ENCODE peak calls at places on chromosomes 3 and 15, in six cellular contexts. D is psoas muscle; J is pancreas; F is effector memory CD4-positive, alpha-beta T cell; M is adrenal gland; R is body of pancreas. N is an unnamed sample. For H3K4me1 and H3K36me3, the result is how much of the 10 kb centered on the place peaks cover.

GRCh38 chr3:155194973-155195372 is 98.5 kb downstream of the STRIT1 start:
- DNase-seq in M (no peak), J (no peak), D (no peak), F (no peak), R (no peak), N (no peak)

GRCh38 chr3:195197764-195198423 is 73.1 kb downstream of the XXYLT1 start:
- DNase-seq in J (no peak), R (no peak), D (no peak), F (no peak), M (no peak), N (no peak)

GRCh38 chr3:194686816-194687637 is 1.3 kb downstream of the FAM43A start:
- DNase-seq in D (peak), F (peak), R (peak), M (peak), J (peak), N (peak)

GRCh38 chr3:112333386-112334334 is 704 bp downstream of the CD200 start:
- DNase-seq in R (no peak), M (no peak), F (no peak), D (no peak), J (no peak), N (peak)

GRCh38 chr15:82810863-82811421 is 1.5 kb downstream of the WHAMM start:
- DNase-seq in M (no peak), J (no peak), F (peak), R (no peak), D (no peak), N (no peak)

GRCh38 chr3:25021816-25022215 is 406.2 kb upstream of the RARB start:
- DNase-seq in F (no peak), R (no peak), M (peak), D (no peak), J (no peak), N (no peak)

GRCh38 chr15:92383528-92384326 is 10.0 kb upstream of the ST8SIA2 start:
- DNase-seq in M (peak), F (no peak), D (no peak), J (no peak), R (peak), N (peak)

GRCh38 chr3:19891740-19892139 is 42.3 kb downstream of the EFHB start:
- DNase-seq in J (no peak), R (no peak), F (no peak), M (no peak), D (no peak), N (no peak)

GRCh38 chr3:169699070-169699469 is 35.6 kb upstream of the MECOM start:
- DNase-seq in D (no peak), J (no peak), F (no peak), M (no peak), R (no peak), N (no peak)

GRCh38 chr3:70829101-70829500 is 516.7 kb upstream of the MDFIC2 start:
- DNase-seq in R (peak), D (no peak), M (no peak), F (no peak), J (no peak), N (no peak)

GRCh38 chr15:52143862-52144261 is 31.3 kb upstream of the BCL2L10 start:
- DNase-seq in J (no peak), M (no peak), F (no peak), R (no peak), D (no peak), N (no peak)

GRCh38 chr3:157785071-157785826 is 282.0 kb upstream of the VEPH1 start:
- DNase-seq in D (no peak), J (no peak), F (no peak), R (peak), M (peak), N (no peak)

GRCh38 chr3:25604107-25604805 is 60.5 kb downstream of the TOP2B start:
- DNase-seq in R (no peak), M (no peak), D (no peak), F (no peak), J (no peak), N (no peak)

GRCh38 chr3:177538743-177539730 is 341.8 kb upstream of the TBL1XR1 start:
- DNase-seq in R (no peak), J (no peak), M (no peak), D (no peak), F (no peak), N (no peak)

GRCh38 chr15:40328176-40328575 is 4.7 kb downstream of the INAFM2 start:
- DNase-seq in F (no peak), D (no peak), J (no peak), R (no peak), M (no peak), N (no peak)

GRCh38 chr3:177830411-177830849 is 633.1 kb upstream of the TBL1XR1 start:
- DNase-seq in D (no peak), J (no peak), M (peak), F (no peak), R (peak), N (no peak)

GRCh38 chr3:105401254-105401653 is 34.5 kb downstream of the ALCAM start:
- DNase-seq in R (no peak), F (no peak), J (no peak), M (no peak), D (no peak), N (no peak)

GRCh38 chr3:79461129-79461792 is 306.5 kb downstream of the ROBO1 start:
- DNase-seq in R (no peak), J (no peak), F (no peak), D (no peak), M (no peak), N (no peak)

GRCh38 chr3:11719406-11720219 is 75.9 kb upstream of the VGLL4 start:
- DNase-seq in M (peak), F (peak), D (peak), J (peak), R (peak), N (peak)

GRCh38 chr3:109177888-109178287 is 41.4 kb downstream of the C3orf85 start:
- DNase-seq in J (no peak), M (no peak), D (no peak), F (no peak), R (no peak), N (no peak)

GRCh38 chr3:184399410-184399809 is 19.6 kb downstream of the CHRD start:
- DNase-seq in D (no peak), M (no peak), J (no peak), R (no peak), F (no peak), N (no peak)

GRCh38 chr3:127629462-127630403 is 748 bp downstream of the PODXL2 start:
- DNase-seq in M (peak), R (peak), J (no peak), F (peak), D (no peak), N (peak)

GRCh38 chr15:27260523-27260922 is 289.5 kb downstream of the GABRG3 start:
- DNase-seq in D (no peak), R (no peak), F (no peak), M (no peak), J (no peak), N (no peak)

GRCh38 chr15:55649058-55649423 is 60.9 kb upstream of the PYGO1 start:
- DNase-seq in D (no peak), M (no peak), F (no peak), R (no peak), J (no peak), N (no peak)

GRCh38 chr3:130971208-130971607 is 55.4 kb downstream of the ASTE1 start:
- DNase-seq in M (no peak), D (no peak), F (no peak), J (no peak), R (no peak), N (no peak)

GRCh38 chr3:170961616-170962400 is 53.4 kb upstream of the EIF5A2 start:
- DNase-seq in M (peak), D (no peak), J (peak), F (no peak), R (peak), N (peak)

GRCh38 chr3:172666873-172667694 is 43.8 kb downstream of the NCEH1 start:
- DNase-seq in R (peak), D (peak), J (peak), F (peak), M (peak), N (no peak)

GRCh38 chr15:39195988-39196486 is 384.8 kb upstream of the THBS1 start:
- DNase-seq in D (no peak), J (no peak), R (no peak), M (no peak), F (no peak), N (no peak)

GRCh38 chr3:24180616-24181015 is 235.5 kb downstream of the NR1D2 start:
- DNase-seq in R (no peak), D (no peak), F (no peak), M (no peak), J (no peak), N (no peak)

GRCh38 chr3:38017445-38018295 is 11.8 kb downstream of the PLCD1 start:
- DNase-seq in R (peak), J (no peak), M (no peak), D (peak), F (no peak), N (peak)

GRCh38 chr15:100252779-100253417 is 88.9 kb downstream of the ADAMTS17 start:
- DNase-seq in M (peak), R (no peak), F (no peak), D (no peak), J (peak), N (no peak)

GRCh38 chr15:56798639-56799038 is 65.3 kb upstream of the ZNF280D start:
- DNase-seq in M (no peak), J (no peak), F (no peak), D (peak), R (no peak), N (no peak)

DNA sequence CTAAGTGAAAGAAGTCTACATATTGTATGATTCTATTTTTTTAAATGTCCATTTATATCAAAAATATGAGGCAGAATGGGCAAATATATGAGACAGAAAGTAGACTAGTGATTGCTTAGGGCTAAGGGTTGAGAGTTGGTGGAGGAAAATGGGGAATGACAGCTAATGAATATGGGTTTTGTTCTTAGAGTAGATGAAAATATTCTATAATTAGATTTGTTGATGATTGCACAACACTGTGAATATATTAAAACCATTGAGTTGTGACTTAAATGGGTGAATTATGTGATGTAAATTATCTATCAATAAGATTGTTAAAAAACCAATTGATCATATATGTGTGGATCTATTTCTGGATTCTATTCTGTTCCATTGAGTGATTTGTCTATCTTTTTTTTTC is 65.8 kb upstream of the SMAD3 start:
- DNase-seq in D (no peak), J (no peak), F (no peak), R (no peak), M (no peak), N (no peak)
- H3K4me1 ChIP-seq in D (under half), J (under half), F (under half), R (under half), M (under half), N (under half)

GRCh38 chr3:156665296-156665695 is 9.1 kb upstream of the TIPARP start:
- DNase-seq in R (no peak), F (no peak), D (no peak), M (peak), J (no peak), N (no peak)
- H3K4me3 ChIP-seq in R (no peak), F (no peak), D (no peak), M (no peak), J (no peak), N (no peak)

DNA sequence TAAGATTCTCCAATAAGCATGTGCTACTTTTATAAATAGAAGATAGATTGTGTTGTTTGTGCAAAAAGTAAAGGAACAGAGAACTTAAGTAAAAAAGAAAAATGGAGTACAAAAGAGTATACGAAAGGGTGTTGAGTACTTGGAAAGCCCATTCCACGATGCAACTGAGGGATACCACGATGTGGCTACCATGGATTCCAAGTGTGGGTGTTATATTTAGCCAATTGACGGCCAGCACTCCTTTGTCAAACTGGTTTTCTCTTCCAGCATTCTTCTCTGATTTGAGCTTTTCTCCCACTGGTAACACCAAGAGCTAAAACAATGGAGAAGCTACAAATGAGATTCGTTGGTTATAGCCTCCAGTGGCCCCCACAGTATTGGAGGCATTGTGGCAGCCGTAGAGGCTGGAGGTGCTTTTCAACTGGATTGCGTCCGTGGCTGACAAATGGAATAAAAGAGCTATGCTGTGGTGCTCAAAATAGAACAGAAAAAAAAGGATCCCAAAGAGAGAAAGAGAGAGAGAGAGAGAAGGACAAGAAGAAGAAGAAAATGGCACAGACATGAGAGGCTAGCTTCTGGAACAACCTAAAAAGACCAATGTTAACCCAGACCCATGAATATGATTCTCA is 345.3 kb downstream of the RORA start:
- DNase-seq in R (no peak), F (no peak), J (no peak), D (no peak), M (no peak), N (no peak)
- H3K36me3 ChIP-seq in R (under half), F (under half), J (under half), D (under half), M (under half), N (under half)

GRCh38 chr15:75346796-75347221 is at the start of gene NEIL1:
- DNase-seq in M (peak), F (no peak), J (no peak), D (peak), R (peak), N (peak)
- H3K4me1 ChIP-seq in M (under half), F (under half), J (under half), D (under half), R (under half), N (under half)

GRCh38 chr15:36898522-36899126 is 201.7 kb downstream of the MEIS2 start:
- DNase-seq in D (no peak), R (no peak), M (no peak), J (no peak), F (no peak), N (no peak)
- H3K4me3 ChIP-seq in D (no peak), R (no peak), M (no peak), J (no peak), F (no peak), N (no peak)

GRCh38 chr3:47339951-47340350 is 40.9 kb upstream of the PTPN23 start:
- DNase-seq in D (no peak), M (no peak), F (no peak), R (no peak), J (no peak), N (no peak)
- H3K36me3 ChIP-seq in D (half or more), M (half or more), F (half or more), R (under half), J (under half), N (under half)